ENCODE peak calls at places on chromosomes 12 and 14, in six cellular contexts. Q, R, K, O, X and U are unnamed samples. For H3K27me3, the result is how much of the 10 kb centered on the place peaks cover.

GRCh38 chr14:29077916-29078315 is 311.3 kb downstream of the FOXG1 start:
- DNase-seq in Q (no peak), R (no peak), K (no peak), O (no peak), X (no peak), U (no peak)

GRCh38 chr12:19440916-19441315 is 1.6 kb downstream of the AEBP2 start:
- DNase-seq in Q (no peak), R (no peak), K (no peak), O (no peak), X (no peak), U (no peak)

GRCh38 chr14:32724864-32725550 is 213.7 kb upstream of the NPAS3 start:
- DNase-seq in Q (no peak), R (no peak), K (no peak), O (no peak), X (no peak), U (peak)

GRCh38 chr12:117486840-117487659 is 125.6 kb upstream of the NOS1 start:
- DNase-seq in Q (peak), R (peak), K (peak), O (peak), X (no peak), U (peak)

GRCh38 chr14:51095854-51096823 is 1.2 kb upstream of the TRIM9 start:
- DNase-seq in Q (no peak), R (no peak), K (no peak), O (peak), X (peak), U (no peak)

GRCh38 chr14:56216631-56217379 is 98.6 kb downstream of the PELI2 start:
- DNase-seq in Q (peak), R (no peak), K (no peak), O (no peak), X (no peak), U (no peak)

GRCh38 chr12:9811651-9812050 is 15.6 kb upstream of the KLRF1 start:
- DNase-seq in Q (no peak), R (no peak), K (no peak), O (no peak), X (no peak), U (no peak)

GRCh38 chr12:80485222-80485987 is 41.4 kb downstream of the PTPRQ start:
- DNase-seq in Q (no peak), R (no peak), K (no peak), O (no peak), X (no peak), U (no peak)

GRCh38 chr14:90858511-90858910 is 42.3 kb upstream of the TTC7B start:
- DNase-seq in Q (no peak), R (no peak), K (no peak), O (no peak), X (no peak), U (no peak)

GRCh38 chr12:124391340-124392261 is 96.7 kb downstream of the RFLNA start:
- DNase-seq in Q (peak), R (peak), K (peak), O (no peak), X (no peak), U (no peak)

GRCh38 chr12:61348871-61349270 is 911.3 kb upstream of the USP15 start:
- DNase-seq in Q (no peak), R (no peak), K (no peak), O (no peak), X (no peak), U (no peak)

GRCh38 chr14:72722201-72722785 is 171.6 kb downstream of the DPF3 start:
- DNase-seq in Q (no peak), R (no peak), K (no peak), O (no peak), X (no peak), U (no peak)
- H3K27me3 ChIP-seq in Q (under half), R (under half), K (half or more), O (under half), X (under half), U (under half)

GRCh38 chr12:4910502-4911315 is 1.0 kb downstream of the KCNA1 start:
- DNase-seq in Q (no peak), R (no peak), K (no peak), O (no peak), X (peak), U (no peak)
- H3K4me3 ChIP-seq in Q (peak), R (no peak), K (no peak), O (peak), X (peak), U (no peak)

GRCh38 chr12:30515351-30515750 is 180.3 kb downstream of the IPO8 start:
- DNase-seq in Q (no peak), R (peak), K (no peak), O (no peak), X (peak), U (no peak)
- TF ChIP-seq CTCF in Q (peak), R (peak), K (peak), O (peak), X (peak), U (no peak)

GRCh38 chr14:104343294-104343625 is 204.9 kb downstream of the KIF26A start:
- DNase-seq in Q (peak), R (no peak), K (no peak), O (no peak), X (no peak), U (no peak)
- H3K27me3 ChIP-seq in Q (under half), R (under half), K (half or more), O (under half), X (under half), U (under half)

GRCh38 chr14:100905166-100905565 is 1.6 kb upstream of the RTL1 start:
- DNase-seq in Q (no peak), R (no peak), K (no peak), O (no peak), X (peak), U (no peak)
- H3K4me3 ChIP-seq in Q (no peak), R (no peak), K (no peak), O (no peak), X (peak), U (no peak)

GRCh38 chr12:30885321-30885720 is 41.2 kb upstream of the TSPAN11 start:
- DNase-seq in Q (no peak), R (no peak), K (no peak), O (no peak), X (no peak), U (no peak)

GRCh38 chr12:30884804-30885203 is 41.7 kb upstream of the TSPAN11 start:
- DNase-seq in Q (no peak), R (no peak), K (peak), O (no peak), X (no peak), U (no peak)

GRCh38 chr12:30880813-30881212 is 45.7 kb upstream of the TSPAN11 start:
- DNase-seq in Q (no peak), R (no peak), K (no peak), O (no peak), X (no peak), U (no peak)

GRCh38 chr12:30880061-30880460 is 46.5 kb upstream of the TSPAN11 start:
- DNase-seq in Q (no peak), R (no peak), K (no peak), O (no peak), X (peak), U (no peak)

DNA sequence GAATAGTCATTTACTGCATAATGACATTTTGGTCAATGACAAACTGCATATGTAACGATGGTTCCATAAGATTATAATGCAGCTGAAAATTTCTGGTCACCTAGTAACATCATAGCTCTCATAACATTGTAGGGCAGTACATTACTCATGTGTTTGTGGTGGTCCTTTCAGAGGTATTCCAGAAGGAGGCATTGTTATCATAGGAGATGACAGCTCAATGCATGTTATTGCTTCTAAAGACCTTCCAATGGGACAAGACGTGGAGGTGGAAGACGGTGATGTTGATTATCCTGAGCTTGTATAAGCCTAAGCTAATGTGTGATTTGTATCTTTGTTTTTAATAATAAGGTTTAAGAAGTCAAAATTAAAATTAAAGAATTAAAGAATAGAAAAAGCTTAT is 43.8 kb upstream of the TSPAN11 start:
- DNase-seq in Q (no peak), R (no peak), K (no peak), O (no peak), X (no peak), U (no peak)
- TF ChIP-seq CTCF in Q (peak), R (no peak), K (no peak), O (no peak), X (no peak), U (peak)

GRCh38 chr14:66572836-66573235 is 64.9 kb downstream of the GPHN start:
- DNase-seq in Q (no peak), R (no peak), K (no peak), O (no peak), X (no peak), U (no peak)

GRCh38 chr14:66575014-66575413 is 67.1 kb downstream of the GPHN start:
- DNase-seq in Q (no peak), R (no peak), K (no peak), O (no peak), X (no peak), U (no peak)

GRCh38 chr14:66575939-66576338 is 68.0 kb downstream of the GPHN start:
- DNase-seq in Q (no peak), R (no peak), K (no peak), O (no peak), X (no peak), U (no peak)
- H3K27me3 ChIP-seq in Q (under half), R (under half), K (under half), O (under half), X (under half), U (under half)

GRCh38 chr14:45252356-45253069 is 489 bp downstream of the MIS18BP1 start:
- DNase-seq in Q (no peak), R (no peak), K (no peak), O (no peak), X (peak), U (no peak)

GRCh38 chr14:45253754-45254300 is 825 bp upstream of the MIS18BP1 start:
- DNase-seq in Q (peak), R (peak), K (peak), O (no peak), X (no peak), U (no peak)

GRCh38 chr14:45251912-45252311 is 1.1 kb downstream of the MIS18BP1 start:
- DNase-seq in Q (no peak), R (no peak), K (peak), O (no peak), X (peak), U (no peak)

GRCh38 chr14:45254771-45255170 is 1.8 kb upstream of the MIS18BP1 start:
- DNase-seq in Q (no peak), R (no peak), K (no peak), O (no peak), X (no peak), U (no peak)

DNA sequence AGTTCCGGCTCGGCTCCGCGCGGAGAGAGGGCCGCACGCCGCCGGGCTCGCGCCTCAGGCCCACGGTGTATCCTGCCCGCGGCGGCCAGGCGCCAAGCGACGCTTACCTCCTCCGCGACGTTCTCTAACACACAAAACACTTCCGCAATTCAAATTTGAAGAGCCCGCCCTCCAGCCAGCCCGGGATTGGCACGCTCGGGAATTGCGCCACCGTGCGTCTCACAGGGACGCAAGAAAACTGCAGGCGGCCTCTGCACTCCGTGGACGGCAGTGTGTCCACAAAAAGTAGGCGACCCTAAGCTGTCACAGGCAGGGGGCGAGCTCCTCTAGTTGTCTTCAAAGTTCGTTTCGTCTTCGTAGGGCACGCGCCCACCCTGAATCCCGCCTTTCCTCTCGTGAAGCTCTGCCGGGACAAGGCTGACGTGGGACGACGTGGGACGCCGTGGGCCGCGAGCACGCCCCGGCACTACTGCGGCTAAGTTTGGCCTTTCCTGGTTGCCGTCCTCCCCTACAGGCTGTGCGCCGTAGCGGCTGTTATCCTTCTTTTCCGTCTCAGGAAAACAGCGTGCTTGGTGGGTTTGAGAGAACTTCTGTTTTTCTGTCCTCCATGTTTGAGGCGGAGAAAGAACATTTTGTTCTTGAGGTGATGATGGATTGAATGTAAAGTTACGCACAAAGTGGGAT is at the start of gene MIS18BP1:
- DNase-seq in Q (peak), R (peak), K (peak), O (peak), X (peak), U (peak)
- H3K4me3 ChIP-seq in Q (peak), R (peak), K (peak), O (peak), X (peak), U (peak)